ENCODE peak calls at places on chromosomes 6 and 20, in nine cellular contexts. O is CD4-positive, CD25-positive, alpha-beta regulatory T cell; Z is left lung; G is aorta; N is heart right ventricle; W is mesenchymal stem cell; X is cardiac muscle cell; C is heart left ventricle; K is lower lobe of right lung. U is an unnamed sample.

GRCh38 chr6:13296536-13296997 is 31.8 kb downstream of the TBC1D7 start:
- DNase-seq in K (no peak), W (no peak), C (no peak), N (no peak), O (no peak), G (no peak), X (peak), Z (no peak), U (no peak)

GRCh38 chr6:94751641-94752329 is 825.5 kb upstream of the MANEA start:
- DNase-seq in N (no peak), X (no peak), O (no peak), K (no peak), Z (no peak), W (peak), G (no peak), C (no peak), U (no peak)

GRCh38 chr6:89640804-89641203 is 2.3 kb upstream of the LYRM2 start:
- DNase-seq in X (no peak), Z (no peak), W (peak), G (no peak), N (no peak), K (no peak), C (no peak), O (no peak), U (peak)

GRCh38 chr20:23257848-23258746 is 92.5 kb upstream of the NXT1 start:
- DNase-seq in X (no peak), K (no peak), W (peak), G (no peak), C (no peak), O (no peak), Z (no peak), N (peak), U (peak)

GRCh38 chr20:23129256-23129655 is 43.1 kb upstream of the CD93 start:
- DNase-seq in G (no peak), Z (no peak), O (no peak), K (no peak), W (no peak), X (no peak), N (no peak), C (no peak), U (no peak)

GRCh38 chr6:156269751-156270369 is 507.3 kb upstream of the ARID1B start:
- DNase-seq in X (no peak), W (no peak), O (no peak), N (no peak), G (no peak), Z (no peak), K (no peak), C (no peak), U (no peak)

GRCh38 chr6:17923401-17923863 is 64.0 kb downstream of the KIF13A start:
- DNase-seq in N (no peak), O (no peak), G (no peak), W (no peak), X (no peak), C (no peak), Z (no peak), K (no peak), U (peak)

GRCh38 chr6:119620846-119621570 is 271.4 kb upstream of the MAN1A1 start:
- DNase-seq in N (no peak), C (no peak), X (no peak), K (no peak), Z (no peak), G (no peak), O (no peak), W (peak), U (peak)

GRCh38 chr6:158321960-158322359 is 9.7 kb downstream of the TULP4 start:
- DNase-seq in K (no peak), Z (no peak), C (no peak), G (no peak), W (peak), N (no peak), X (no peak), O (no peak), U (peak)

GRCh38 chr6:6697620-6698019 is 109.1 kb downstream of the LY86 start:
- DNase-seq in O (no peak), N (no peak), X (no peak), Z (no peak), W (peak), K (no peak), C (no peak), G (no peak), U (no peak)

GRCh38 chr6:5766260-5766659 is 240.5 kb downstream of the NRN1 start:
- DNase-seq in X (no peak), G (no peak), Z (no peak), N (no peak), W (peak), C (no peak), K (no peak), O (no peak), U (no peak)

GRCh38 chr6:106254636-106255035 is 70.9 kb downstream of the ATG5 start:
- DNase-seq in G (no peak), K (no peak), Z (no peak), C (no peak), W (no peak), O (no peak), N (no peak), X (peak), U (peak)

GRCh38 chr6:134689177-134689576 is 260.7 kb downstream of the ALDH8A1 start:
- DNase-seq in W (no peak), X (peak), N (peak), O (no peak), Z (no peak), G (no peak), K (no peak), C (peak), U (no peak)

GRCh38 chr6:115680621-115681020 is 380.1 kb downstream of the FRK start:
- DNase-seq in W (no peak), O (no peak), C (no peak), N (no peak), X (no peak), K (no peak), G (no peak), Z (no peak), U (no peak)

GRCh38 chr6:123089223-123089622 is 93.2 kb downstream of the CLVS2 start:
- DNase-seq in N (no peak), K (no peak), W (no peak), O (no peak), Z (no peak), G (no peak), X (no peak), C (no peak), U (no peak)

GRCh38 chr6:151240036-151240685 is 394 bp downstream of the AKAP12 start:
- DNase-seq in Z (peak), K (peak), W (peak), C (peak), X (peak), G (peak), N (peak), O (no peak), U (peak)

GRCh38 chr6:18551228-18551627 is 164.1 kb downstream of the RNF144B start:
- DNase-seq in W (peak), O (no peak), K (no peak), C (no peak), N (no peak), G (no peak), Z (no peak), X (no peak), U (peak)

GRCh38 chr6:33840064-33840926 is 36.5 kb upstream of the MLN start:
- DNase-seq in N (peak), O (no peak), K (no peak), X (no peak), C (peak), G (no peak), Z (no peak), W (peak), U (peak)

GRCh38 chr20:45592574-45593189 is 13.6 kb upstream of the WFDC8 start:
- DNase-seq in X (peak), O (peak), C (no peak), K (no peak), G (no peak), W (peak), Z (no peak), N (no peak), U (peak)

GRCh38 chr20:23160536-23161243 is 74.6 kb upstream of the CD93 start:
- DNase-seq in O (no peak), W (no peak), K (no peak), Z (no peak), C (no peak), G (no peak), N (no peak), X (no peak), U (peak)

GRCh38 chr6:155330922-155331321 is 16.6 kb upstream of the TFB1M start:
- DNase-seq in C (no peak), G (no peak), Z (no peak), K (no peak), N (no peak), X (no peak), W (no peak), O (no peak), U (no peak)

GRCh38 chr6:13156381-13156780 is 172.0 kb downstream of the TBC1D7 start:
- DNase-seq in O (no peak), K (no peak), X (no peak), C (no peak), N (no peak), W (no peak), G (no peak), Z (no peak), U (peak)

GRCh38 chr6:100057941-100058340 is 63.9 kb upstream of the MCHR2 start:
- DNase-seq in X (no peak), W (no peak), G (no peak), N (no peak), C (no peak), K (no peak), O (no peak), Z (no peak), U (no peak)

GRCh38 chr6:167832497-167833395 is 6.0 kb downstream of the AFDN start:
- DNase-seq in O (no peak), N (no peak), Z (no peak), C (no peak), X (no peak), K (no peak), G (no peak), W (no peak), U (no peak)

GRCh38 chr6:138434915-138435314 is 30.9 kb downstream of the HEBP2 start:
- DNase-seq in W (no peak), C (no peak), X (no peak), O (no peak), G (no peak), K (no peak), Z (no peak), N (no peak), U (no peak)

GRCh38 chr20:45919536-45919933 is 7.6 kb upstream of the PLTP start:
- DNase-seq in C (peak), X (no peak), G (no peak), Z (no peak), W (peak), O (no peak), K (no peak), N (peak), U (peak)

GRCh38 chr20:36775196-36775595 is 1.6 kb upstream of the DSN1 start:
- DNase-seq in G (no peak), Z (no peak), O (no peak), W (no peak), K (no peak), X (no peak), N (no peak), C (no peak), U (no peak)

GRCh38 chr6:112311950-112312547 is 35.1 kb upstream of the RFPL4B start:
- DNase-seq in W (peak), K (no peak), G (no peak), N (peak), Z (no peak), O (peak), X (peak), C (no peak), U (no peak)

GRCh38 chr6:36289281-36290018 is 19.6 kb downstream of the PNPLA1 start:
- DNase-seq in X (no peak), W (no peak), G (no peak), K (no peak), O (no peak), C (no peak), Z (no peak), N (no peak), U (no peak)

GRCh38 chr6:90811596-90812226 is 224.8 kb upstream of the MAP3K7 start:
- DNase-seq in N (no peak), O (no peak), W (no peak), Z (no peak), X (no peak), K (no peak), G (no peak), C (no peak), U (no peak)

GRCh38 chr6:5866547-5867051 is 140.1 kb downstream of the NRN1 start:
- DNase-seq in W (peak), G (no peak), N (no peak), K (no peak), Z (no peak), C (no peak), X (no peak), O (peak), U (peak)

GRCh38 chr6:144469144-144469575 is 184.0 kb downstream of the UTRN start:
- DNase-seq in X (no peak), K (no peak), W (no peak), N (no peak), Z (no peak), O (no peak), G (no peak), C (no peak), U (no peak)

GRCh38 chr6:42453649-42454427 is 2.1 kb upstream of the TRERF1 start:
- DNase-seq in Z (no peak), X (peak), N (peak), W (peak), O (no peak), K (peak), C (peak), G (peak), U (peak)

GRCh38 chr20:63431944-63432343 is 40.5 kb downstream of the KCNQ2 start:
- DNase-seq in G (no peak), K (no peak), C (no peak), Z (no peak), W (no peak), X (no peak), N (no peak), O (no peak), U (no peak)

GRCh38 chr20:32538526-32538918 is 46.6 kb downstream of the NOL4L start:
- DNase-seq in Z (peak), X (peak), W (no peak), C (no peak), N (no peak), O (peak), G (no peak), K (no peak), U (no peak)

GRCh38 chr6:142945446-142946180 is 637 bp upstream of the HIVEP2 start:
- DNase-seq in W (no peak), Z (peak), X (peak), K (peak), O (peak), C (peak), N (no peak), G (peak), U (no peak)

GRCh38 chr20:1121439-1121838 is 3.0 kb downstream of the PSMF1 start:
- DNase-seq in X (no peak), W (no peak), Z (no peak), G (no peak), K (no peak), N (no peak), O (no peak), C (no peak), U (no peak)

GRCh38 chr20:1119524-1119923 is 1.1 kb downstream of the PSMF1 start:
- DNase-seq in N (no peak), G (no peak), C (no peak), O (no peak), W (no peak), X (no peak), Z (no peak), K (no peak), U (no peak)

GRCh38 chr20:1118336-1119127 is at the start of gene PSMF1:
- DNase-seq in G (peak), C (peak), X (peak), O (peak), K (peak), Z (peak), N (peak), W (peak), U (peak)

GRCh38 chr20:1119128-1119505 is 715 bp downstream of the PSMF1 start:
- DNase-seq in C (no peak), Z (no peak), N (no peak), G (no peak), O (no peak), K (no peak), X (no peak), W (no peak), U (no peak)

DNA sequence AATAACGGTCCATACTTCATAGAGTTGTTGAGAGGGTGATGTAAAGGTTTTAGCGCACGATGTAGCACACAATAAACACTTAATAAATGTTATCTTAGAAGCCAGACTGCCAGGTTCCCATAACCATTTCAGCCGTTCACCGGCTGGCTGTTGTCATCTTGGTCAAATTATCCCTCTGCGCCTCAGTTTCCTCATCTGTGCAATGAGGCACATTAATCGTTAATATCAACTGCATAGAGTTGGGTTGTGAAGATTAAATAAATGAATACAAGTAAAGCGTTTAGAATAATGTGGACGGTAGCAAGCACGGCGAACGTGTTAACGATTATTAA is 432 bp upstream of the PSMF1 start:
- DNase-seq in G (no peak), Z (no peak), K (no peak), X (no peak), W (no peak), N (no peak), O (no peak), C (no peak), U (no peak)
- H3K27ac ChIP-seq in G (no peak), Z (peak), K (peak), X (peak), W (no peak), N (peak), O (peak), C (peak), U (peak)

DNA sequence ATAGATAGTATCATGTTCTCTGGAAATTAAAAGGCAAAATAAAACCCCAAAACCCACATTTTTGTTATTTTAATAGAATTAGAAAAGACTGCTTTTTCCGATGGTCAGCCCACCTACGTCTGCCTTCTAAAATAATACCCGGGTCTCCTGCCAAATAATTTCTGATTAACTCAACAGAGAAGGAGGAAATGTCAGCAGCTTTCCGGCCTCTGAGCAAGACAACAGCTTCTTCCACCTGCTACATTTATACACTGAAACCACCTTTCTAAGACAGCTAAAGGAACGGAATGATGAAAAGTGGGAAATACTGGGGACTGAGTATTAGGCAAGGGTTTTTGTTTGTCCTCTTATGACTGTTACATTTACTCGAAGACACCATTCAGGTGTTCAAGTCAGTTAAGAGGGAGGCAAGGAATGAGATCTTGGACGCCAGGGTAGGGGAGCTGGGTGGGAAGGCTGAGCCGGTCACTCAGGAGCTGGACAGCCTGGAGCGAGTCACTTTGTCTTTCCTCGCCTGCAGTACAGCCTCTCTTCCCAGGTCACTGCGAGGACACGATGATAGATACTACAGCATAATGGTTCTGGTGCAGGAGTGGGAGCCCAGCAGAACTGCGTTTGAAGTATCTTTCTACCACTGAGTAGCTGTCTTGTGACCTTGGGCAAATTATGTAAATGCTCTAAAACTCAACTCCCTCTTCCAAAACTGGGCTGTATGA is 96.3 kb upstream of the QKI start:
- DNase-seq in N (no peak), O (no peak), W (no peak), X (no peak), K (no peak), Z (no peak), G (no peak), C (no peak), U (no peak)
- H3K27ac ChIP-seq in N (no peak), O (no peak), W (no peak), X (no peak), K (peak), Z (no peak), G (no peak), C (no peak), U (no peak)

GRCh38 chr6:26336355-26337198 is 28.4 kb upstream of the BTN3A2 start:
- DNase-seq in W (peak), C (no peak), X (no peak), N (no peak), O (no peak), K (no peak), Z (no peak), G (no peak), U (peak)
- H3K27ac ChIP-seq in W (peak), C (no peak), X (no peak), N (no peak), O (no peak), K (no peak), Z (no peak), G (no peak), U (no peak)

DNA sequence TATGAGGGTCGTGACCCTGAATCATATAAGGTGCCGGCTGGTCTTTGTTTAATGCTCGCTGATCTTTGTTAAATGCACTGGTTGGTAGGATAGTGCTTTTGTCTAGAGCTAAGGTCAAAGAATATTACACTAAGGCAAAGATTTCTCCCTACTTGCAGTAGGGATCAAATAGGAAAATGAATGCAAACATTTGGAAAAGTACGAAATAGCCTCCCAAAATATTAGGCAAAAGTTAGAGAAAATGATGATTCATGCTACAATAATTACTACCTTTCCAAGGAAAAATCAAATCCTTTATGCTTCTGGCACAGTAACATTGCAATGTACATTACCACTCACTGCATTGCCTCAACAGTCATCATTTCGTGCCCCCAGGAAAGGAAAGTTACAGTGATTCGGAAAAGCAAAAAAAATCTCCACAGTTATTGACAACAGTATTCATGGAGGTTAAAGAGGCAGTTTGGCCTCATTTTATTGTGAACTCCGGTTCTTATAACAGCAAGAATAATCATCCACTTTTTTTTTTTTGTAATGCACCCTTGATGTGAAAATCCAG is 61.6 kb upstream of the ZMYND8 start:
- DNase-seq in G (no peak), O (no peak), N (no peak), K (no peak), Z (no peak), C (no peak), W (no peak), X (no peak), U (no peak)
- H3K27ac ChIP-seq in G (no peak), O (no peak), N (no peak), K (no peak), Z (no peak), C (no peak), W (no peak), X (no peak), U (no peak)